ENCODE peak calls at places on chromosomes 5 and 9, in nine cellular contexts. One of them, this sample, is unnamed.

GRCh38 chr9:6215562-6215961 is at the start of gene IL33:
- DNase-seq in HTR-8/SVneo: no peak
- DNase-seq in stimulated activated CD4-positive, alpha-beta T cell treated with anti-CD3 and anti-CD28 coated beads, Interleukin-12 subunit alpha, Interleukin-12 subunit beta, amount 100 ng/mL, for 4 hours: no peak
- DNase-seq in AG10803: no peak
- DNase-seq in GM18507: no peak
- DNase-seq in mesendoderm: no peak
- DNase-seq in left ventricle myocardium superior: no peak
- DNase-seq in cardiac fibroblast: peak
- DNase-seq in activated T-helper 1 cell treated with Interleukin-2 at 50 U/mL for 16 hours: no peak
- DNase-seq in this sample: no peak

GRCh38 chr9:33794560-33794959 is 801 bp upstream of the PRSS3 start:
- DNase-seq in HTR-8/SVneo: no peak
- DNase-seq in stimulated activated CD4-positive, alpha-beta T cell treated with anti-CD3 and anti-CD28 coated beads, Interleukin-12 subunit alpha, Interleukin-12 subunit beta, amount 100 ng/mL, for 4 hours: no peak
- DNase-seq in AG10803: no peak
- DNase-seq in GM18507: no peak
- DNase-seq in mesendoderm: no peak
- DNase-seq in left ventricle myocardium superior: no peak
- DNase-seq in cardiac fibroblast: no peak
- DNase-seq in activated T-helper 1 cell treated with Interleukin-2 at 50 U/mL for 16 hours: no peak
- DNase-seq in this sample: no peak

GRCh38 chr5:35488786-35489185 is 128.9 kb upstream of the SPEF2 start:
- DNase-seq in HTR-8/SVneo: no peak
- DNase-seq in stimulated activated CD4-positive, alpha-beta T cell treated with anti-CD3 and anti-CD28 coated beads, Interleukin-12 subunit alpha, Interleukin-12 subunit beta, amount 100 ng/mL, for 4 hours: no peak
- DNase-seq in AG10803: no peak
- DNase-seq in GM18507: no peak
- DNase-seq in mesendoderm: no peak
- DNase-seq in left ventricle myocardium superior: no peak
- DNase-seq in cardiac fibroblast: no peak
- DNase-seq in activated T-helper 1 cell treated with Interleukin-2 at 50 U/mL for 16 hours: no peak
- DNase-seq in this sample: no peak

GRCh38 chr5:179150011-179150410 is 89.8 kb downstream of the ZNF354C start:
- DNase-seq in HTR-8/SVneo: no peak
- DNase-seq in stimulated activated CD4-positive, alpha-beta T cell treated with anti-CD3 and anti-CD28 coated beads, Interleukin-12 subunit alpha, Interleukin-12 subunit beta, amount 100 ng/mL, for 4 hours: no peak
- DNase-seq in AG10803: no peak
- DNase-seq in GM18507: no peak
- DNase-seq in mesendoderm: no peak
- DNase-seq in left ventricle myocardium superior: peak
- DNase-seq in cardiac fibroblast: no peak
- DNase-seq in activated T-helper 1 cell treated with Interleukin-2 at 50 U/mL for 16 hours: no peak
- DNase-seq in this sample: no peak

GRCh38 chr9:134642385-134643181 is 980 bp downstream of the COL5A1 start:
- DNase-seq in HTR-8/SVneo: peak
- DNase-seq in stimulated activated CD4-positive, alpha-beta T cell treated with anti-CD3 and anti-CD28 coated beads, Interleukin-12 subunit alpha, Interleukin-12 subunit beta, amount 100 ng/mL, for 4 hours: no peak
- DNase-seq in AG10803: peak
- DNase-seq in GM18507: no peak
- DNase-seq in mesendoderm: peak
- DNase-seq in left ventricle myocardium superior: peak
- DNase-seq in cardiac fibroblast: peak
- DNase-seq in activated T-helper 1 cell treated with Interleukin-2 at 50 U/mL for 16 hours: no peak
- DNase-seq in this sample: no peak

GRCh38 chr5:150138551-150139265 is 16.9 kb downstream of the PDGFRB start:
- DNase-seq in HTR-8/SVneo: peak
- DNase-seq in stimulated activated CD4-positive, alpha-beta T cell treated with anti-CD3 and anti-CD28 coated beads, Interleukin-12 subunit alpha, Interleukin-12 subunit beta, amount 100 ng/mL, for 4 hours: no peak
- DNase-seq in AG10803: peak
- DNase-seq in GM18507: no peak
- DNase-seq in mesendoderm: peak
- DNase-seq in left ventricle myocardium superior: peak
- DNase-seq in cardiac fibroblast: peak
- DNase-seq in activated T-helper 1 cell treated with Interleukin-2 at 50 U/mL for 16 hours: no peak
- DNase-seq in this sample: peak

GRCh38 chr5:127290019-127290945 is at the start of gene MEGF10:
- DNase-seq in HTR-8/SVneo: peak
- DNase-seq in stimulated activated CD4-positive, alpha-beta T cell treated with anti-CD3 and anti-CD28 coated beads, Interleukin-12 subunit alpha, Interleukin-12 subunit beta, amount 100 ng/mL, for 4 hours: no peak
- DNase-seq in AG10803: peak
- DNase-seq in GM18507: peak
- DNase-seq in mesendoderm: peak
- DNase-seq in left ventricle myocardium superior: peak
- DNase-seq in cardiac fibroblast: peak
- DNase-seq in activated T-helper 1 cell treated with Interleukin-2 at 50 U/mL for 16 hours: no peak
- DNase-seq in this sample: no peak

GRCh38 chr5:43683884-43684471 is 81.0 kb downstream of the NNT start:
- DNase-seq in HTR-8/SVneo: no peak
- DNase-seq in stimulated activated CD4-positive, alpha-beta T cell treated with anti-CD3 and anti-CD28 coated beads, Interleukin-12 subunit alpha, Interleukin-12 subunit beta, amount 100 ng/mL, for 4 hours: no peak
- DNase-seq in AG10803: no peak
- DNase-seq in GM18507: no peak
- DNase-seq in mesendoderm: no peak
- DNase-seq in left ventricle myocardium superior: no peak
- DNase-seq in cardiac fibroblast: no peak
- DNase-seq in activated T-helper 1 cell treated with Interleukin-2 at 50 U/mL for 16 hours: no peak
- DNase-seq in this sample: no peak

GRCh38 chr9:131306397-131306997 is 17.0 kb downstream of the PLPP7 start:
- DNase-seq in HTR-8/SVneo: no peak
- DNase-seq in stimulated activated CD4-positive, alpha-beta T cell treated with anti-CD3 and anti-CD28 coated beads, Interleukin-12 subunit alpha, Interleukin-12 subunit beta, amount 100 ng/mL, for 4 hours: no peak
- DNase-seq in AG10803: peak
- DNase-seq in GM18507: no peak
- DNase-seq in mesendoderm: no peak
- DNase-seq in left ventricle myocardium superior: no peak
- DNase-seq in cardiac fibroblast: no peak
- DNase-seq in activated T-helper 1 cell treated with Interleukin-2 at 50 U/mL for 16 hours: no peak
- DNase-seq in this sample: no peak

GRCh38 chr5:126732716-126733115 is 44.2 kb upstream of the LMNB1 start:
- DNase-seq in HTR-8/SVneo: no peak
- DNase-seq in stimulated activated CD4-positive, alpha-beta T cell treated with anti-CD3 and anti-CD28 coated beads, Interleukin-12 subunit alpha, Interleukin-12 subunit beta, amount 100 ng/mL, for 4 hours: no peak
- DNase-seq in AG10803: no peak
- DNase-seq in GM18507: no peak
- DNase-seq in mesendoderm: peak
- DNase-seq in left ventricle myocardium superior: no peak
- DNase-seq in cardiac fibroblast: no peak
- DNase-seq in activated T-helper 1 cell treated with Interleukin-2 at 50 U/mL for 16 hours: no peak
- DNase-seq in this sample: no peak

GRCh38 chr9:93813687-93814560 is 141.2 kb downstream of the BARX1 start:
- DNase-seq in HTR-8/SVneo: no peak
- DNase-seq in stimulated activated CD4-positive, alpha-beta T cell treated with anti-CD3 and anti-CD28 coated beads, Interleukin-12 subunit alpha, Interleukin-12 subunit beta, amount 100 ng/mL, for 4 hours: no peak
- DNase-seq in AG10803: no peak
- DNase-seq in GM18507: no peak
- DNase-seq in mesendoderm: no peak
- DNase-seq in left ventricle myocardium superior: no peak
- DNase-seq in cardiac fibroblast: no peak
- DNase-seq in activated T-helper 1 cell treated with Interleukin-2 at 50 U/mL for 16 hours: no peak
- DNase-seq in this sample: no peak

GRCh38 chr9:131706608-131706970 is 33.3 kb downstream of the RAPGEF1 start:
- DNase-seq in HTR-8/SVneo: no peak
- DNase-seq in stimulated activated CD4-positive, alpha-beta T cell treated with anti-CD3 and anti-CD28 coated beads, Interleukin-12 subunit alpha, Interleukin-12 subunit beta, amount 100 ng/mL, for 4 hours: no peak
- DNase-seq in AG10803: no peak
- DNase-seq in GM18507: no peak
- DNase-seq in mesendoderm: no peak
- DNase-seq in left ventricle myocardium superior: no peak
- DNase-seq in cardiac fibroblast: no peak
- DNase-seq in activated T-helper 1 cell treated with Interleukin-2 at 50 U/mL for 16 hours: no peak
- DNase-seq in this sample: no peak